ENCODE peak calls at places on chromosomes 4 and X, in five cellular contexts. X is neuronal stem cell, L is mesenchymal stem cell, U is H1, A is trophoblast cell. D is an unnamed sample.

GRCh38 chr4:139540637-139541036 is 15.4 kb downstream of the SETD7 start:
- DNase-seq in X (no peak), L (no peak), U (no peak), A (no peak), D (no peak)

GRCh38 chrX:129529685-129530281 is 6.5 kb upstream of the SMARCA1 start:
- DNase-seq in X (no peak), L (no peak), U (no peak), A (no peak), D (no peak)

GRCh38 chr4:109301691-109302365 is 630 bp downstream of the COL25A1 start:
- DNase-seq in X (no peak), L (peak), U (no peak), A (no peak), D (peak)

GRCh38 chrX:15679246-15679645 is 14.6 kb upstream of the CLTRN start:
- DNase-seq in X (no peak), L (no peak), U (no peak), A (no peak), D (no peak)

GRCh38 chr4:147991543-147992295 is 259.8 kb downstream of the ARHGAP10 start:
- DNase-seq in X (peak), L (no peak), U (no peak), A (no peak), D (no peak)

GRCh38 chr4:130479020-130479419 is 1383.1 kb downstream of the C4orf33 start:
- DNase-seq in X (no peak), L (no peak), U (no peak), A (no peak), D (no peak)

GRCh38 chrX:78997870-78998558 is 52.8 kb downstream of the P2RY10 start:
- DNase-seq in X (no peak), L (no peak), U (no peak), A (no peak), D (no peak)

GRCh38 chr4:182185491-182185890 is 57.7 kb upstream of the TENM3 start:
- DNase-seq in X (no peak), L (no peak), U (no peak), A (no peak), D (no peak)

GRCh38 chr4:79249879-79250503 is 75.9 kb downstream of the NAA11 start:
- DNase-seq in X (no peak), L (no peak), U (no peak), A (no peak), D (no peak)

GRCh38 chrX:3713225-3713936 is at the start of gene PRKX:
- DNase-seq in X (no peak), L (peak), U (no peak), A (no peak), D (peak)

GRCh38 chr4:14726441-14727405 is 275.6 kb upstream of the CPEB2 start:
- DNase-seq in X (no peak), L (no peak), U (no peak), A (peak), D (peak)

GRCh38 chr4:69523385-69524132 is 27.9 kb upstream of the UGT2B4 start:
- DNase-seq in X (no peak), L (no peak), U (no peak), A (no peak), D (no peak)

GRCh38 chr4:161767116-161767515 is 396.7 kb downstream of the FSTL5 start:
- DNase-seq in X (no peak), L (peak), U (no peak), A (no peak), D (no peak)

GRCh38 chr4:37781134-37781455 is 45.4 kb upstream of the PGM2 start:
- DNase-seq in X (no peak), L (no peak), U (no peak), A (no peak), D (no peak)

GRCh38 chr4:24763631-24764302 is 31.6 kb upstream of the SOD3 start:
- DNase-seq in X (no peak), L (no peak), U (no peak), A (peak), D (no peak)

GRCh38 chr4:71593306-71593705 is 190.6 kb downstream of the GC start:
- DNase-seq in X (no peak), L (no peak), U (peak), A (no peak), D (no peak)

GRCh38 chr4:30717208-30718020 is 2.8 kb upstream of the PCDH7 start:
- DNase-seq in X (peak), L (peak), U (no peak), A (no peak), D (peak)

GRCh38 chr4:104751468-104751867 is 256.8 kb upstream of the CXXC4 start:
- DNase-seq in X (no peak), L (no peak), U (no peak), A (no peak), D (no peak)

GRCh38 chr4:83358410-83358809 is 23.8 kb upstream of the HPSE start:
- DNase-seq in X (no peak), L (peak), U (no peak), A (no peak), D (no peak)

GRCh38 chr4:123043013-123043412 is 120.6 kb upstream of the NUDT6 start:
- DNase-seq in X (no peak), L (peak), U (no peak), A (no peak), D (no peak)

GRCh38 chrX:120001787-120002186 is 58.2 kb upstream of the NKAP start:
- DNase-seq in X (no peak), L (no peak), U (no peak), A (no peak), D (peak)

GRCh38 chr4:163161536-163162205 is 5.0 kb downstream of the NAF1 start:
- DNase-seq in X (no peak), L (peak), U (no peak), A (no peak), D (no peak)

GRCh38 chrX:71198066-71198465 is 25.0 kb upstream of the GJB1 start:
- DNase-seq in X (no peak), L (no peak), U (no peak), A (no peak), D (no peak)

GRCh38 chrX:96703379-96703778 is 18.7 kb downstream of the DIAPH2 start:
- DNase-seq in X (no peak), L (no peak), U (no peak), A (no peak), D (no peak)

GRCh38 chrX:110212299-110212698 is 105.6 kb downstream of the AMMECR1 start:
- DNase-seq in X (no peak), L (peak), U (no peak), A (no peak), D (no peak)

GRCh38 chr4:48315728-48316630 is 25.4 kb upstream of the SLAIN2 start:
- DNase-seq in X (peak), L (peak), U (no peak), A (peak), D (peak)

GRCh38 chrX:38664285-38664684 is 102.9 kb downstream of the TSPAN7 start:
- DNase-seq in X (peak), L (peak), U (no peak), A (no peak), D (no peak)

GRCh38 chrX:18674417-18674787 is 2.5 kb upstream of the RS1 start:
- DNase-seq in X (peak), L (peak), U (no peak), A (no peak), D (peak)

GRCh38 chr4:11889099-11889498 is 460.4 kb upstream of the HS3ST1 start:
- DNase-seq in X (no peak), L (no peak), U (no peak), A (no peak), D (no peak)

GRCh38 chr4:7067147-7067522 is 729 bp downstream of the GRPEL1 start:
- DNase-seq in X (no peak), L (peak), U (no peak), A (peak), D (no peak)

GRCh38 chr4:145047151-145047550 is 50.8 kb downstream of the ANAPC10 start:
- DNase-seq in X (no peak), L (no peak), U (no peak), A (no peak), D (no peak)

GRCh38 chr4:134465417-134465816 is 263.8 kb upstream of the PABPC4L start:
- DNase-seq in X (no peak), L (no peak), U (no peak), A (no peak), D (no peak)

GRCh38 chr4:40264497-40264896 is 67.7 kb downstream of the RHOH start:
- DNase-seq in X (no peak), L (peak), U (no peak), A (peak), D (no peak)

GRCh38 chr4:19402666-19403065 is 849.0 kb upstream of the SLIT2 start:
- DNase-seq in X (no peak), L (no peak), U (no peak), A (no peak), D (no peak)

GRCh38 chrX:119791437-119792231 is at the start of gene RPL39:
- DNase-seq in X (peak), L (peak), U (no peak), A (peak), D (peak)

GRCh38 chrX:32591589-32591988 is 619.8 kb downstream of the DMD start:
- DNase-seq in X (no peak), L (no peak), U (no peak), A (no peak), D (no peak)
- H2BK12ac ChIP-seq in X (no peak), L (no peak), U (no peak), A (no peak), D (no peak)

GRCh38 chr4:76257824-76258223 is 6.3 kb downstream of the FAM47E start:
- DNase-seq in X (no peak), L (no peak), U (no peak), A (no peak), D (no peak)

GRCh38 chr4:76260571-76260970 is 9.1 kb downstream of the FAM47E start:
- DNase-seq in X (no peak), L (no peak), U (no peak), A (no peak), D (no peak)

GRCh38 chr4:76256032-76256431 is 4.5 kb downstream of the FAM47E start:
- DNase-seq in X (no peak), L (no peak), U (no peak), A (no peak), D (no peak)

GRCh38 chr4:76253511-76253910 is 2.0 kb downstream of the FAM47E start:
- DNase-seq in X (no peak), L (no peak), U (no peak), A (no peak), D (no peak)

DNA sequence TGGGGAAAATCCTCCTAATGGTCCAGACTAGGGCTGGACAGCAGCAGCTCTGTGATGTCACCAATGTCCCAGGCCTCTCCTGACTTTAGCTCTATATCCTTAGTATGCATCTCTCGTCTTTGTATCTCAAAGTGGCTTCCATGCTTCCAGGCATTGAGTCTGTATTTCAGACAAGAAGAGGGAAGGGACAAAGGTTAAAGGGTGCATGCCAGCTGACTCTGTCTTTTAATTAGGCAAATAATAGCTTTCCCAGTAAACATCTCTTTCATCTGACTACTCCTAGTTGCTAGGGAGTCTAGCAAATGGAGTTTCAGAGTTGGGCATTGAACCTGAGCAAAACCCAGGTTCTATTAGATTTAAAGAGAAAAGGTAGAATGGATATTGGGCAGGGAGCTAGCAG is 5.4 kb downstream of the FAM47E start:
- DNase-seq in X (no peak), L (no peak), U (no peak), A (no peak), D (no peak)
- H2BK12ac ChIP-seq in X (no peak), L (no peak), U (no peak), A (no peak), D (no peak)

GRCh38 chr4:59517007-59517406 is 1683.1 kb upstream of the ADGRL3 start:
- DNase-seq in X (no peak), L (no peak), U (no peak), A (no peak), D (no peak)

GRCh38 chr4:59518005-59518823 is 1681.9 kb upstream of the ADGRL3 start:
- DNase-seq in X (no peak), L (no peak), U (no peak), A (no peak), D (peak)
- H2BK12ac ChIP-seq in X (peak), L (no peak), U (no peak), A (no peak), D (no peak)

DNA sequence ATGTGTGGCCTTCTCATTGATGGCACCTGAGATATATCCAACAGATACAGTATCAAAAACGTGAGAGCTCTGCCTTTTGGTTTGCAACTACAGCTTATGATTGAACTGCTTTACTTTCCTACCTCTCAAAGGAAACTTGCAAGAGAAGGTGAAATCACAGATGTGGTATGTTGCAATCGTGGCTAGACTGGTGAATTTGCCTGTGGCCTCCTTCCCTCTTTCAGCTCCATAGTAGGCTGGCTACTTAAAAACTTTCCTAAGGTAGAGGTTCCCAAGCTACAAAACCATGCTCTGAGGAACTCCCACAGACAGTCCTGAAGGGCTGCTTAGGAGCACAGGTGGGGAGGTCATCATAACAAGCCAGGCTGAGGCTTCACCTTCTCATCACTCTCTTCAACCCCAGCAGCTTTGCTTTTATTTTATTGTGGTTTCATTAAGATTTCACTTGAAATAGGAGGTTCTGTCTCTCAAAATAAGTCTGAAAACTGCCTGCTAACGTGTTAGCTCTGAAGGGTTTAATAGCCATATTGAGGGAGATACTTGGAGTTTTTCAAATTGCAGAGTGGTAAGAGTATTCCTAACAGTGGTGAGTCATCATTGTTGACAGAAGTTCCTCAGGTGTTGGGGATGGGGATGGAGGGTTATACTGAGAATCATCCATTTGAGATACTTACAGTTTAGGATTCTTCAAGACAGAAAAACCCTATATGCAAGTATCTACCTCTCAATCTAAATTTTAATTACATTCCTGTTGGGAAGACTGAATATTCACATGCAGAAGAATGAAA is 93.5 kb upstream of the UCP1 start:
- DNase-seq in X (no peak), L (no peak), U (no peak), A (peak), D (no peak)
- H2BK12ac ChIP-seq in X (no peak), L (no peak), U (no peak), A (no peak), D (no peak)

GRCh38 chr4:54643172-54643571 is 14.6 kb upstream of the KIT start:
- DNase-seq in X (no peak), L (no peak), U (no peak), A (no peak), D (no peak)
- H2BK12ac ChIP-seq in X (no peak), L (no peak), U (no peak), A (no peak), D (no peak)

GRCh38 chrX:41922694-41923171 is 621 bp downstream of the CASK start:
- DNase-seq in X (no peak), L (peak), U (no peak), A (no peak), D (peak)
- H2BK12ac ChIP-seq in X (no peak), L (no peak), U (no peak), A (no peak), D (no peak)

GRCh38 chrX:85499400-85499799 is 119.9 kb upstream of the POF1B start:
- DNase-seq in X (no peak), L (no peak), U (no peak), A (peak), D (no peak)

DNA sequence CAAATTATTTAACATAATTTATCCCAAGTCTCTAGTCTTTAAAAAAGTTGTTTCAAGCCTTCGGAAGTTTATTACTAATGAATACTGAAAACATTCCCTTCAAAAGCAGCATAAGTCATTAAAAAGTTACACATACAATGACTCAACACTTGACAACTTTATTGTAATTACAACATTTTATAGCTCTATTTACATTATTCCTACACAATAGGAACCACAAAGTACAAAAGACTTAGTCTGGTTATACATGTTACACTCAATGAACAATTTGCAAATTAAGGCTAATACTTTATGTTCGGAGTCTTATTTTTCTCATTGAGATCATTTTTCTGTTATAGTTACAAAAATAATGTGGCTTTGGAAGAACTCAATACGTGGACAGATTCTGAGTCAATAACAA is 114.4 kb upstream of the POF1B start:
- DNase-seq in X (no peak), L (no peak), U (no peak), A (no peak), D (no peak)
- H2BK12ac ChIP-seq in X (no peak), L (no peak), U (no peak), A (no peak), D (no peak)

D was measured in H9.